ENCODE peak calls at places on chromosomes 16 and 17, in four cellular contexts. F is esophagus squamous epithelium; D is AG08396; C is stimulated activated CD4-positive, alpha-beta T cell treated with anti-CD3 and anti-CD28 coated beads, TNF-alpha, amount 100 ng/mL, for 48 hours. R is an unnamed sample.

GRCh38 chr17:51298508-51299371 is 38.4 kb downstream of the UTP18 start:
- DNase-seq in C (no peak), D (peak), F (no peak), R (peak)

GRCh38 chr17:8788998-8789397 is 10.2 kb downstream of the MFSD6L start:
- DNase-seq in F (no peak), C (no peak), D (no peak), R (no peak)

GRCh38 chr17:28726912-28727726 is 1.1 kb upstream of the TLCD1 start:
- DNase-seq in C (peak), F (no peak), D (peak), R (peak)

GRCh38 chr16:6484931-6485330 is 847.7 kb upstream of the RBFOX1 start:
- DNase-seq in D (no peak), F (no peak), C (no peak), R (peak)

GRCh38 chr16:20424129-20424866 is 15.0 kb downstream of the ACSM5 start:
- DNase-seq in F (no peak), D (no peak), C (no peak), R (no peak)

GRCh38 chr16:2147378-2147777 is 1.0 kb upstream of the RAB26 start:
- DNase-seq in F (no peak), D (no peak), C (no peak), R (no peak)

GRCh38 chr16:20359997-20360396 is 7.5 kb upstream of the UMOD start:
- DNase-seq in C (no peak), F (no peak), D (no peak), R (no peak)

GRCh38 chr16:84144301-84144858 is 597 bp downstream of the HSDL1 start:
- DNase-seq in C (no peak), D (peak), F (no peak), R (peak)

GRCh38 chr17:60538726-60539125 is 12.7 kb upstream of the APPBP2 start:
- DNase-seq in D (no peak), F (no peak), C (no peak), R (no peak)

GRCh38 chr16:75996491-75996890 is 270.2 kb upstream of the CPHXL start:
- DNase-seq in C (no peak), F (no peak), D (no peak), R (peak)

GRCh38 chr16:57476546-57477410 is 9.5 kb downstream of the DOK4 start:
- DNase-seq in D (no peak), C (no peak), F (no peak), R (no peak)

GRCh38 chr16:79653337-79654000 is 52.9 kb upstream of the MAF start:
- DNase-seq in D (no peak), F (no peak), C (no peak), R (peak)

GRCh38 chr17:31269597-31269996 is 27.4 kb downstream of the OMG start:
- DNase-seq in D (peak), C (no peak), F (no peak), R (peak)

GRCh38 chr16:69513180-69513966 is 52.4 kb upstream of the NFAT5 start:
- DNase-seq in D (peak), F (no peak), C (no peak), R (peak)

GRCh38 chr17:74798239-74798707 is 22.1 kb upstream of the NAT9 start:
- DNase-seq in F (no peak), C (no peak), D (no peak), R (no peak)

GRCh38 chr17:56064506-56064905 is 88.8 kb upstream of the ANKFN1 start:
- DNase-seq in D (no peak), C (no peak), F (no peak), R (no peak)

GRCh38 chr16:49921791-49922456 is 66.0 kb upstream of the ZNF423 start:
- DNase-seq in F (no peak), D (peak), C (peak), R (peak)

GRCh38 chr17:63082952-63083351 is 116.9 kb downstream of the TANC2 start:
- DNase-seq in D (no peak), F (no peak), C (no peak), R (peak)

GRCh38 chr17:45908460-45908859 is 14.1 kb downstream of the MAPT start:
- DNase-seq in F (no peak), C (no peak), D (no peak), R (no peak)

GRCh38 chr17:44608732-44609435 is 47.4 kb upstream of the MEIOC start:
- DNase-seq in D (peak), F (no peak), C (no peak), R (no peak)

GRCh38 chr16:27408012-27408601 is 6.1 kb downstream of the IL21R start:
- DNase-seq in C (no peak), D (peak), F (no peak), R (no peak)

GRCh38 chr16:31362476-31363405 is 7.8 kb downstream of the ITGAX start:
- DNase-seq in D (no peak), C (no peak), F (no peak), R (no peak)

GRCh38 chr17:56801506-56802178 is 32.1 kb downstream of the C17orf67 start:
- DNase-seq in F (no peak), D (no peak), C (no peak), R (no peak)

GRCh38 chr17:17763734-17764133 is 73.1 kb downstream of the SREBF1 start:
- DNase-seq in D (no peak), C (no peak), F (no peak), R (no peak)

GRCh38 chr17:45405250-45406086 is 27.2 kb downstream of the ARHGAP27 start:
- DNase-seq in D (peak), C (no peak), F (no peak), R (no peak)

GRCh38 chr16:89738538-89739317 is 17.4 kb downstream of the ZNF276 start:
- DNase-seq in D (no peak), F (no peak), C (no peak), R (no peak)

GRCh38 chr16:70674221-70675014 is 11.4 kb downstream of the MTSS2 start:
- DNase-seq in C (no peak), F (no peak), D (no peak), R (no peak)

GRCh38 chr17:79977161-79977631 is 58.5 kb downstream of the TBC1D16 start:
- DNase-seq in D (no peak), C (no peak), F (no peak), R (no peak)

GRCh38 chr16:10015397-10015796 is 166.8 kb downstream of the GRIN2A start:
- DNase-seq in D (no peak), C (no peak), F (no peak), R (no peak)

GRCh38 chr16:29645699-29646187 is 17.3 kb upstream of the SPN start:
- DNase-seq in F (no peak), C (no peak), D (no peak), R (peak)

GRCh38 chr17:17391575-17392370 is 85.0 kb upstream of the MED9 start:
- DNase-seq in D (no peak), F (no peak), C (peak), R (peak)

GRCh38 chr17:45751466-45751865 is 32.7 kb upstream of the CRHR1 start:
- DNase-seq in F (no peak), C (no peak), D (no peak), R (no peak)

GRCh38 chr16:89009343-89010209 is 32.6 kb upstream of the CBFA2T3 start:
- DNase-seq in F (no peak), C (no peak), D (no peak), R (peak)

GRCh38 chr17:62692721-62693431 is 65.4 kb downstream of the MRC2 start:
- DNase-seq in C (no peak), D (peak), F (no peak), R (no peak)

GRCh38 chr16:72895951-72896350 is 152.0 kb downstream of the ZFHX3 start:
- DNase-seq in D (no peak), C (no peak), F (no peak), R (no peak)

GRCh38 chr16:50323335-50324011 is 45.3 kb downstream of the BRD7 start:
- DNase-seq in F (no peak), C (no peak), D (no peak), R (peak)

GRCh38 chr16:85639529-85640253 is 26.6 kb downstream of the GSE1 start:
- DNase-seq in D (peak), C (no peak), F (no peak), R (peak)

GRCh38 chr16:26599786-26600107 is 467.0 kb upstream of the C16orf82 start:
- DNase-seq in F (no peak), D (no peak), C (no peak), R (no peak)

GRCh38 chr17:45410144-45411091 is 22.3 kb downstream of the ARHGAP27 start:
- DNase-seq in C (peak), D (no peak), F (no peak), R (no peak)

R was measured in epithelial cell of esophagus.